ENCODE peak calls at places on chromosomes 4 and X, in eight cellular contexts. G, C, E, B, I, Y, P and D are unnamed samples.

GRCh38 chr4:120156115-120156718 is 89.6 kb upstream of the MAD2L1 start:
- DNase-seq in G (no peak), C (peak; percentile 22), E (no peak), B (peak; percentile 24), I (peak; percentile 84), Y (peak; percentile 33), P (no peak), D (no peak)

GRCh38 chr4:6225469-6225868 is 25.1 kb upstream of the JAKMIP1 start:
- DNase-seq in G (no peak), C (peak; percentile 48), E (no peak), B (no peak), I (peak; percentile 1), Y (peak; percentile 64), P (no peak), D (no peak)

GRCh38 chrX:10171291-10171690 is 14.5 kb downstream of the CLCN4 start:
- DNase-seq in G (no peak), C (no peak), E (no peak), B (no peak), I (no peak), Y (no peak), P (no peak), D (no peak)

GRCh38 chr4:69549651-69550050 is 53.9 kb upstream of the UGT2B4 start:
- DNase-seq in G (no peak), C (no peak), E (no peak), B (no peak), I (no peak), Y (no peak), P (no peak), D (no peak)

GRCh38 chr4:157791236-157791635 is 381.6 kb downstream of the GASK1B start:
- DNase-seq in G (no peak), C (no peak), E (no peak), B (no peak), I (no peak), Y (no peak), P (no peak), D (no peak)

GRCh38 chr4:89411539-89411938 is 103.9 kb upstream of the GPRIN3 start:
- DNase-seq in G (no peak), C (no peak), E (no peak), B (no peak), I (no peak), Y (no peak), P (no peak), D (no peak)

GRCh38 chrX:56564182-56564885 is 907 bp downstream of the UBQLN2 start:
- DNase-seq in G (no peak), C (no peak), E (peak; percentile 10), B (no peak), I (peak; percentile 13), Y (peak; percentile 20), P (peak; percentile 15), D (no peak)

GRCh38 chr4:41734366-41734765 is 14.2 kb downstream of the PHOX2B start:
- DNase-seq in G (no peak), C (no peak), E (no peak), B (no peak), I (no peak), Y (no peak), P (no peak), D (no peak)

GRCh38 chr4:25154594-25155265 is 5.5 kb downstream of the SEPSECS start:
- DNase-seq in G (no peak), C (no peak), E (no peak), B (no peak), I (no peak), Y (no peak), P (no peak), D (no peak)

GRCh38 chr4:73620115-73620792 is at the start of gene RASSF6:
- DNase-seq in G (peak; percentile 3), C (peak; percentile 50), E (no peak), B (no peak), I (no peak), Y (no peak), P (no peak), D (no peak)

GRCh38 chr4:59671037-59671436 is 1529.1 kb upstream of the ADGRL3 start:
- DNase-seq in G (no peak), C (no peak), E (no peak), B (no peak), I (no peak), Y (no peak), P (no peak), D (no peak)

GRCh38 chr4:113435893-113436292 is 325.6 kb downstream of the CAMK2D start:
- DNase-seq in G (no peak), C (no peak), E (peak; percentile 16), B (peak; percentile 53), I (peak; percentile 92), Y (no peak), P (no peak), D (no peak)

GRCh38 chr4:1608196-1608820 is 75.8 kb downstream of the FAM53A start:
- DNase-seq in G (no peak), C (no peak), E (peak; percentile 4), B (no peak), I (no peak), Y (no peak), P (no peak), D (no peak)

GRCh38 chrX:44975666-44976263 is 102.8 kb downstream of the KDM6A start:
- DNase-seq in G (no peak), C (no peak), E (no peak), B (no peak), I (no peak), Y (peak; percentile 8), P (no peak), D (no peak)